ENCODE peak calls at places on chromosomes 13 and 19, in five cellular contexts. R, G, L, J and W are unnamed samples.

GRCh38 chr13:29568731-29569130 is 26.8 kb downstream of the SLC7A1 start:
- DNase-seq in R (no peak), J (no peak), L (no peak), G (no peak), W (no peak)

GRCh38 chr13:114102521-114103288 is 29.7 kb downstream of the RASA3 start:
- DNase-seq in G (no peak), R (peak), L (peak), J (no peak), W (no peak)

GRCh38 chr19:45781282-45782161 is 768 bp downstream of the DMPK start:
- DNase-seq in G (peak), J (peak), R (peak), L (no peak), W (peak)

GRCh38 chr13:28237944-28238343 is 99.6 kb downstream of the PAN3 start:
- DNase-seq in R (no peak), G (no peak), L (no peak), J (no peak), W (no peak)

GRCh38 chr19:9040131-9040530 is 29.9 kb upstream of the MUC16 start:
- DNase-seq in J (no peak), L (no peak), R (no peak), G (no peak), W (peak)

GRCh38 chr13:99922631-99923404 is 48.7 kb downstream of the ZIC5 start:
- DNase-seq in L (no peak), G (no peak), R (no peak), J (no peak), W (no peak)

GRCh38 chr19:11444059-11444458 is 8.6 kb downstream of the PRKCSH start:
- DNase-seq in L (no peak), G (no peak), J (no peak), R (no peak), W (no peak)

GRCh38 chr19:56885173-56885679 is 44.7 kb upstream of the PEG3 start:
- DNase-seq in R (no peak), J (no peak), G (no peak), L (no peak), W (no peak)

GRCh38 chr13:102017248-102017647 is 384.6 kb downstream of the FGF14 start:
- DNase-seq in L (no peak), J (no peak), R (no peak), G (no peak), W (no peak)

GRCh38 chr13:74751739-74752138 is 617.5 kb upstream of the KLF12 start:
- DNase-seq in G (no peak), R (no peak), L (no peak), J (no peak), W (no peak)

GRCh38 chr13:25171517-25172302 is at the start of gene AMER2:
- DNase-seq in G (peak), L (no peak), J (no peak), R (no peak), W (no peak)

GRCh38 chr13:53151692-53152421 is 123.2 kb downstream of the OLFM4 start:
- DNase-seq in L (no peak), G (peak), R (peak), J (peak), W (peak)

GRCh38 chr13:98443329-98443728 is 133.6 kb downstream of the STK24 start:
- DNase-seq in G (no peak), L (peak), J (no peak), R (no peak), W (peak)

GRCh38 chr19:42207767-42208259 is 9.7 kb downstream of the DEDD2 start:
- DNase-seq in G (no peak), L (no peak), R (no peak), J (peak), W (peak)

GRCh38 chr13:21674271-21675009 is 3.6 kb downstream of the FGF9 start:
- DNase-seq in L (no peak), G (peak), R (no peak), J (no peak), W (no peak)

GRCh38 chr13:99277629-99278028 is 19.4 kb upstream of the GPR18 start:
- DNase-seq in R (no peak), G (no peak), J (no peak), L (no peak), W (no peak)

GRCh38 chr19:45917421-45918091 is 3.0 kb upstream of the NANOS2 start:
- DNase-seq in R (no peak), J (no peak), L (no peak), G (no peak), W (no peak)

GRCh38 chr13:26722321-26722720 is 38.3 kb downstream of the GPR12 start:
- DNase-seq in J (no peak), G (no peak), L (peak), R (no peak), W (no peak)

GRCh38 chr13:95023405-95023804 is 277.8 kb downstream of the ABCC4 start:
- DNase-seq in G (no peak), R (no peak), J (no peak), L (no peak), W (no peak)

GRCh38 chr13:46388846-46389245 is 1.8 kb upstream of the RUBCNL start:
- DNase-seq in L (no peak), R (no peak), J (no peak), G (no peak), W (no peak)

DNA sequence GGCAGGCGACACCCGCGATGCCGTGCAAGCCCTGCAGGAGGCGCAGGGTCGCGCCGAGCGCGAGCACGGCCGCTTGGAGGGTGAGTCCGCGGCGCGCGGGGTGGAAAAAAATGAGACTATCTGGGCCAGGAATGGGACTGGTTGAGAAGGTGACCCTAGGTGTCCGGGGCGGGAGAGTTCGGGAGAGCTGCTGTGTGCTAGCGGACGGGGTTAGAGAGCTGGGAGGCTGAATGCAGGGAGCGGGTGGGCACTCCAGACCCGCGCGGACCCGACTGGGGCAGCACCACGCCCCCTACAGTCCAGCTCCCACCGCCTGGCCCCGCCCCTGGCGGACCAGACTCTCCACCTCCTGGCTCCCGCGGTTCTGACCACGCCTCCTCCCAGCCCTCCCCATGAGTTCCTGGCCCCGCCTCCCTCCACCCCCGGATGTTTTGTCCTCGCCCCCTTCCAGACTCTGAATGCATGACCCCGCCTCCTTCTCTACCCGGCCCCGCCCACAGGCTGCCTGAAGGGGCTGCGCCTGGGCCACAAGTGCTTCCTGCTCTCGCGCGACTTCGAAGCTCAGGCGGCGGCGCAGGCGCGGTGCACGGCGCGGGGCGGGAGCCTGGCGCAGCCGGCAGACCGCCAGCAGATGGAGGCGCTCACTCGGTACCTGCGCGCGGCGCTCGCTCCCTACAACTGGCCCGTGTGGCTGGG is 1.5 kb downstream of the CLEC11A start:
- DNase-seq in R (peak), G (peak), L (peak), J (peak), W (peak)
- TF ChIP-seq POLR2A in R (peak), G (peak), L (no peak), J (peak), W (peak)

GRCh38 chr19:29811125-29812079 is at the start of gene CCNE1:
- DNase-seq in J (peak), R (peak), G (peak), L (peak), W (peak)
- TF ChIP-seq POLR2A in J (peak), R (no peak), G (peak), L (no peak), W (peak)

GRCh38 chr19:50376166-50377050 is at the start of gene NR1H2:
- DNase-seq in G (peak), L (peak), J (peak), R (peak), W (peak)
- TF ChIP-seq POLR2A in G (peak), L (peak), J (peak), R (peak), W (peak)

GRCh38 chr19:36125557-36125956 is 10.3 kb downstream of the TBCB start:
- DNase-seq in G (no peak), L (no peak), R (no peak), J (no peak), W (no peak)

GRCh38 chr19:36128392-36128736 is 11.5 kb upstream of the CAPNS1 start:
- DNase-seq in J (no peak), G (no peak), R (no peak), L (no peak), W (no peak)
- TF ChIP-seq POLR2A in J (no peak), G (no peak), R (no peak), L (no peak), W (no peak)

GRCh38 chr19:6774821-6775707 is 2.6 kb downstream of the VAV1 start:
- DNase-seq in J (no peak), G (no peak), R (no peak), L (no peak), W (no peak)

GRCh38 chr19:6776999-6777398 is 4.5 kb downstream of the VAV1 start:
- DNase-seq in R (no peak), L (no peak), J (no peak), G (no peak), W (no peak)

GRCh38 chr19:6772866-6773322 is 386 bp downstream of the VAV1 start:
- DNase-seq in L (no peak), J (no peak), G (no peak), R (no peak), W (no peak)

GRCh38 chr19:6772028-6772865 is at the start of gene VAV1:
- DNase-seq in L (peak), J (no peak), G (peak), R (no peak), W (no peak)

DNA sequence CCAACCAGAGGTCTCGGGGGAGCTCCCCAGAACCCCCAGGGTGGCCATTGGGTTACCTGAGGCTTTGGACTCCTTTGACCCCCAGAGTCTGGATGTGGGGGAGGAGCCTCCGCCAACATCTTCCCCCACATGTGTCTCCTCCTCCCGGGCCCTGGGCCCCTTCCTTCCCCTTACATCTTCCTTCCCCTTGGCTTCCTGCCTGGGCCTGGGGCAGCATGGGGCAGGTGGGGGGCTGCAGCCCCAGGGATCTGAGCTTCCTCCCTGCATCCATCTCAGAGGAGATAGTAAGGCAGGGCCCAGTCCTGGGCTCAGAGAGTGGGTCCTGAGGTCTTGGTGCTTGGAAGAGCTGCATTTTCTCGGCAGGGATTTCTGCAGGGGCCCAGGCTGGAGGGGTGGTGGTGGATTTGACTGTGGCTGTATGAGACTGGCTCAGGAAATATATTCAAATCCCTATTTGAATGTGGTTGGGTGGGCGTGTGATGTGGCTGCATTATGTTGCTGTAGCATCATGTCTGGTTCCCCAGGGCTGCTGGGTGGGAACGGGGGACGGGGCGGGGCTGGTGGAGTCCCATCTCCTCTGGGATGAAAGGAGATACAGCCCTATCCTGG is 919 bp downstream of the VAV1 start:
- DNase-seq in R (no peak), G (no peak), J (no peak), L (no peak), W (no peak)
- TF ChIP-seq POLR2A in R (no peak), G (no peak), J (no peak), L (no peak), W (no peak)

DNA sequence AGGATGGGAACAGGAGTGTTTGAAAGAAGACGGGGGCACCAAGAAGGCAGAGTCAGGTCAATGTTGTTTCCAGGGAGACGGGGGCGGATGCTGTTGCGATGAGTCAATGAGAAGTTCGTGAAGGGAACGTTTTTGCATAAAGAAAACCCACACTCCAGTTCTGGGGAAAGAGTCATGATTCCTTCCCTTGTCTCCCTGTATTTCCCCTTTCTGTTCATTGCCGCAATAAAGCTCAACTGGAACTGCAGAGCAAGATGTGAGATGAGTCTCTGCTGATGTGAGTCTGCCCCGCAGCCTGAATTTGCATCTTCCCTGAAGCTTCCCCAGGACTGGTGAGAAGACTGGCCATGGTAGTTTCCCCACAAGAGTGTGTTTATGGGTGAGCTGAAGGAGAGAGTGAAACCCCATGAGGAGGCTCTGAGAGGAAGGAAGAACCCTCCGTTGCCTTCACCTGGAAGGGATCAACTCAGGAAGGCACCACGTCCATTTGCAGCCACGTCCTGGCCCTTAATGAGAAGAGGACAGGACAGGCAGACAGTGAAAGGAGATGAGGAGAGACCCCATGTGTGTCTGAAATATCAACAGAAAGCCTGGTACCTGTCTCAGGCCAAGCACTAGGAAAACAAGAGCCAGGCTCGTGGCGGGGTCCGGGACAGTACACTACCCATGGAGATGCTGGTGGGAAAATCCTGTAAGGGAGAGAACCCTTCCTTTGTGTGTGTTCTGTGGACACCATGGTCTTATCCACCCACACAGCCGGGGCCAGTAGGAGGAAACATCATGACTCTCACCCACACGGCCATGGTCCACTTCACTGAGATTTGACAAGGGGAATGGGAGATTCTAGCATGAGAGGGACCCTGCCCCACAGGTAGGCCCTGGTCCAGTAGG is 13.7 kb downstream of the LILRA1 start:
- DNase-seq in L (peak), R (no peak), J (no peak), G (no peak), W (no peak)
- TF ChIP-seq POLR2A in L (no peak), R (no peak), J (no peak), G (no peak), W (no peak)

DNA sequence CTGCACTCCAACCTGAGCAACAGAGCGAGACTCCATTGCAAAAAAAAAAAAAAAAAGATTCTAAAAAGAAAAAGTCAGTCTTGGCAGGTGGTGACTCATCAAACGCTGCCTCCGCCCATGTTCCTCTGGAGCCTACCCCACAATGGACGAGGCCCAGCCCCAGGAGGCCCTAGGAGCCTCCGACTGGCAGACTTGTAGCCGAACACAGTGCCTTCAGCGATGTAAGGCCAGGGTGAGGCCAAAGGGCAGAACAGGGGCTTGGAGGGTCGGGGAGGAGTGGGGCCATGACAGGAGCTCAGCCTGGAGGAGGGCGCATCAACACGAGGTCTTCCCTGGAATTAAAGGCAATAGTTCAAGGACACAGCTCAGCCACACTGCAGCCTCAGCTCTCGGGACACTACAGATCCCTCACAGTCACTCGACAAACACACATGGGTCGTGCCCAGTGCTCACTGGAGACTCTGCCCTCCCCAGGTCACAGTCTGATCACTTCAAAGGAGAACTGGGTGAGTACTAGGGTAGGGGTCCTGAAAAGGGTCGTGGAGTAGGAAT is 5.1 kb downstream of the USE1 start:
- DNase-seq in L (no peak), J (no peak), R (no peak), G (no peak), W (peak)
- TF ChIP-seq POLR2A in L (no peak), J (no peak), R (no peak), G (no peak), W (no peak)

GRCh38 chr19:28037186-28037585 is 1175.8 kb downstream of the UQCRFS1 start:
- DNase-seq in L (no peak), R (no peak), J (no peak), G (no peak), W (no peak)
- TF ChIP-seq POLR2A in L (no peak), R (no peak), J (no peak), G (no peak), W (no peak)

GRCh38 chr13:32423592-32423991 is 4.3 kb downstream of the N4BP2L1 start:
- DNase-seq in R (no peak), J (no peak), L (no peak), G (no peak), W (no peak)
- TF ChIP-seq POLR2A in R (no peak), J (no peak), L (no peak), G (no peak), W (no peak)